ENCODE peak calls at places on chromosomes 5 and 9, in ten cellular contexts. U, A, V, T, D, L, Z, Y, I and S are unnamed samples.

GRCh38 chr5:17343675-17344074 is 126.2 kb downstream of the BASP1 start:
- DNase-seq in U (no peak), A (peak), V (peak), T (no peak), D (no peak), L (peak), Z (peak), Y (peak), I (no peak), S (peak)

GRCh38 chr9:116639251-116639741 is 47.8 kb upstream of the TRIM32 start:
- DNase-seq in U (no peak), A (no peak), V (peak), T (no peak), D (no peak), L (no peak), Z (no peak), Y (no peak), I (no peak), S (no peak)

GRCh38 chr5:121366515-121366914 is 485.2 kb upstream of the FTMT start:
- DNase-seq in U (no peak), A (no peak), V (peak), T (no peak), D (no peak), L (no peak), Z (peak), Y (peak), I (no peak), S (no peak)

GRCh38 chr5:91632871-91633270 is 249.8 kb upstream of the ARRDC3 start:
- DNase-seq in U (no peak), A (no peak), V (no peak), T (no peak), D (no peak), L (no peak), Z (no peak), Y (no peak), I (no peak), S (no peak)

GRCh38 chr9:124478014-124478753 is 27.9 kb downstream of the ADGRD2 start:
- DNase-seq in U (no peak), A (no peak), V (no peak), T (no peak), D (peak), L (no peak), Z (no peak), Y (no peak), I (no peak), S (no peak)

GRCh38 chr5:87300744-87301143 is 33.1 kb downstream of the RASA1 start:
- DNase-seq in U (no peak), A (peak), V (peak), T (peak), D (peak), L (no peak), Z (peak), Y (peak), I (peak), S (no peak)

GRCh38 chr5:109533847-109534272 is 124.1 kb upstream of the PJA2 start:
- DNase-seq in U (no peak), A (no peak), V (peak), T (no peak), D (no peak), L (no peak), Z (peak), Y (no peak), I (no peak), S (no peak)

GRCh38 chr5:86332851-86333250 is 284.9 kb upstream of the COX7C start:
- DNase-seq in U (no peak), A (no peak), V (no peak), T (no peak), D (no peak), L (no peak), Z (no peak), Y (no peak), I (no peak), S (no peak)

GRCh38 chr5:53318303-53318702 is 162.1 kb upstream of the FST start:
- DNase-seq in U (no peak), A (no peak), V (no peak), T (no peak), D (no peak), L (no peak), Z (no peak), Y (no peak), I (no peak), S (no peak)

GRCh38 chr9:111902396-111903147 is 6.0 kb downstream of the UGCG start:
- DNase-seq in U (no peak), A (no peak), V (peak), T (no peak), D (no peak), L (no peak), Z (no peak), Y (no peak), I (no peak), S (no peak)

GRCh38 chr9:120344230-120344629 is 235.7 kb downstream of the CDK5RAP2 start:
- DNase-seq in U (no peak), A (peak), V (peak), T (no peak), D (peak), L (no peak), Z (peak), Y (peak), I (no peak), S (no peak)

GRCh38 chr5:112917453-112918005 is 4.5 kb downstream of the REEP5 start:
- DNase-seq in U (no peak), A (no peak), V (peak), T (peak), D (no peak), L (no peak), Z (no peak), Y (no peak), I (no peak), S (no peak)

GRCh38 chr9:113675475-113675941 is 200.6 kb upstream of the ZNF618 start:
- DNase-seq in U (peak), A (no peak), V (peak), T (peak), D (no peak), L (no peak), Z (peak), Y (peak), I (no peak), S (no peak)

GRCh38 chr5:174736351-174736721 is 12.0 kb downstream of the MSX2 start:
- DNase-seq in U (no peak), A (peak), V (peak), T (no peak), D (peak), L (no peak), Z (peak), Y (peak), I (no peak), S (no peak)

GRCh38 chr9:124040935-124041816 is 29.6 kb downstream of the LHX2 start:
- DNase-seq in U (peak), A (peak), V (no peak), T (no peak), D (peak), L (peak), Z (no peak), Y (no peak), I (peak), S (peak)

GRCh38 chr9:133057006-133057405 is 4.8 kb upstream of the CEL start:
- DNase-seq in U (no peak), A (no peak), V (no peak), T (no peak), D (no peak), L (no peak), Z (no peak), Y (no peak), I (no peak), S (no peak)

GRCh38 chr9:96067004-96067403 is 191.5 kb downstream of the ERCC6L2 start:
- DNase-seq in U (no peak), A (no peak), V (no peak), T (no peak), D (no peak), L (no peak), Z (no peak), Y (no peak), I (no peak), S (no peak)

GRCh38 chr5:89457411-89458329 is 574.7 kb upstream of the MEF2C start:
- DNase-seq in U (no peak), A (peak), V (peak), T (peak), D (peak), L (no peak), Z (peak), Y (peak), I (no peak), S (no peak)

GRCh38 chr5:77444356-77444755 is 47.8 kb downstream of the WDR41 start:
- DNase-seq in U (no peak), A (no peak), V (no peak), T (no peak), D (no peak), L (no peak), Z (no peak), Y (no peak), I (no peak), S (no peak)